ENCODE peak calls at places on chromosomes 5 and 9, in ten cellular contexts. W is stomach, K is suprapubic skin, G is K562, O is tibial nerve, H is A549, P is ovary, S is GM12878, B is SK-N-SH, A is sigmoid colon. Q is an unnamed sample.

GRCh38 chr5:122202952-122203351 is 73.6 kb downstream of the ZNF474 start:
- DNase-seq in P (no peak), A (no peak), K (no peak), W (no peak), H (no peak), B (peak; percentile 10), S (no peak), O (no peak), G (no peak), Q (no peak)

GRCh38 chr5:38515648-38516047 is 40.8 kb downstream of the LIFR start:
- DNase-seq in P (no peak), S (no peak), H (no peak), W (no peak), K (no peak), A (no peak), G (no peak), O (no peak), B (peak; percentile 17), Q (no peak)

GRCh38 chr5:143543358-143544255 is 140.1 kb upstream of the NR3C1 start:
- DNase-seq in O (no peak), A (no peak), H (peak; percentile 27), P (no peak), B (no peak), G (no peak), W (no peak), S (no peak), K (no peak), Q (no peak)

GRCh38 chr9:18775969-18776368 is 257.0 kb downstream of the SAXO1 start:
- DNase-seq in H (no peak), A (no peak), W (no peak), G (no peak), O (no peak), B (no peak), P (no peak), K (no peak), S (no peak), Q (no peak)

GRCh38 chr9:69003051-69003450 is 10.9 kb downstream of the PRKACG start:
- DNase-seq in P (no peak), O (no peak), S (no peak), B (no peak), G (no peak), A (no peak), H (no peak), W (no peak), K (no peak), Q (no peak)

GRCh38 chr5:106675674-106676073 is 995.1 kb downstream of the EFNA5 start:
- DNase-seq in A (no peak), W (no peak), P (no peak), H (no peak), B (no peak), S (no peak), G (no peak), K (no peak), O (no peak), Q (no peak)

GRCh38 chr5:38105231-38105570 is 153.2 kb upstream of the EGFLAM start:
- DNase-seq in K (no peak), H (no peak), O (no peak), G (no peak), A (no peak), S (no peak), B (no peak), W (no peak), P (no peak), Q (no peak)

GRCh38 chr5:158435161-158435616 is 576.2 kb upstream of the CLINT1 start:
- DNase-seq in W (no peak), G (no peak), H (no peak), K (no peak), B (no peak), O (no peak), P (no peak), S (peak; percentile 47), A (no peak), Q (no peak)

GRCh38 chr5:107806271-107806670 is 135.5 kb upstream of the EFNA5 start:
- DNase-seq in K (no peak), B (no peak), S (no peak), A (no peak), O (no peak), G (no peak), P (no peak), H (no peak), W (no peak), Q (no peak)

GRCh38 chr5:67552773-67553172 is 356.2 kb upstream of the CD180 start:
- DNase-seq in S (no peak), B (peak; percentile 3), A (no peak), P (no peak), W (no peak), G (no peak), O (no peak), K (no peak), H (no peak), Q (no peak)

GRCh38 chr5:82358454-82358853 is 80.3 kb upstream of the RPS23 start:
- DNase-seq in P (no peak), H (no peak), K (no peak), B (no peak), S (no peak), O (no peak), W (no peak), G (no peak), A (no peak), Q (no peak)

DNA sequence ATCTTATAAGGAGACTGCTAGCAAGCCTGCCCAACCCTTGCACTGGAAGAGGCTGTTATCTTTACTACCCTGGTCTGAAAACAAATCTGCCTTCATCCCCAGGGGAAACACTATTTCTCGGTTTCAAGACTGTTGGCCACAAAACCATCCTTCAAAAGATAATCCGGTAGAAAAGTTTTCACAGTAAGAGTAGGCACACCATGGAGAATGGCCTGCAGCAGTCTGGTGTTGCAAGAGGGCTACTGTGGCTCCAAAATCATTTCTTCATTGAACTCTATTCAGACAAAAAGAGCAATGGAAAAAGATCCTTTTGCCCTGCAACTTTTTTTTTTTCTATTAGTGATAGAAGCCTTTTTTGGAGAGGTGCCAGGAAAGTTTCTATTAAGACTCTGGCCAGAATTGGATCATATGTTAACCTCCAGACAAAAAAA is 163.9 kb downstream of the ARHGEF28 start:
- DNase-seq in W (no peak), O (no peak), G (no peak), P (no peak), A (no peak), S (peak; percentile 31), H (no peak), B (no peak), K (no peak), Q (no peak)
- TF ChIP-seq EP300 in W (no peak), O (no peak), G (no peak), P (no peak), A (no peak), S (no peak), H (no peak), B (no peak), K (no peak), Q (no peak)

GRCh38 chr5:53831496-53831895 is 271.1 kb downstream of the NDUFS4 start:
- DNase-seq in S (no peak), O (no peak), G (no peak), B (no peak), A (no peak), K (no peak), W (no peak), H (no peak), P (no peak), Q (no peak)
- TF ChIP-seq EP300 in S (no peak), O (no peak), G (no peak), B (no peak), A (no peak), K (no peak), W (no peak), H (no peak), P (no peak), Q (no peak)

DNA sequence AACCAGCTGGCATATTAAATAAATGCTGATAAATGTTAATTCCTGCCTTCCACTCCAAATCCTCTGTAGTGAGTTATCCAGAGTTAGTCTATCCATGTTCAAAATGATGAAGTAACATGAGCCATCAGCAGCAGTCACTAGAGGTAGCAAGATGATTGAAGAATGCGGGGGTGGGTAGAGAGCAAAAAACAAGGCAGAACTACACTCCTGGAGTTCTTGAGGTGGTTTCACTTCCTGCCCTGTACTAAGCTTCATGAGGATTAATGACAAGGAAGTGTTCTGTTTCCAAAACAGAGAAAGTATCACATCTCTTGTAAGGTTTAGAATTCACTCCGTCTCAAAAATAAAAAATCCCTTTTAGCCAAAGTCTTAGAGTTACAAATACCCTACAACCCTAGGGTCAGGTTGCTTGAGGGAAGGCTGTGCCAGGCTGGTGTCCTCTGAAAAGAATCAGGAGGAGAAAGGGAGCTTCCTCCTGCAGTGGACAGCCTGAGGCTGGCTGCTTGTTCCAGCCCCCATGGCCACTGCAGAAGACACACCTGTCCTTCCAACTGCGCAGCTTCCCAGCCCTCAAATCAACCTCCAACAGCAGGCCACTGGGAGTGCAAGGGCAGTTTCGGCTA is 180.2 kb downstream of the DENND1A start:
- DNase-seq in H (no peak), O (no peak), K (no peak), G (no peak), A (no peak), S (peak; percentile 40), B (no peak), W (no peak), P (no peak), Q (no peak)
- TF ChIP-seq EP300 in H (no peak), O (no peak), K (no peak), G (no peak), A (no peak), S (peak; percentile 29), B (no peak), W (no peak), P (no peak), Q (no peak)

GRCh38 chr9:75175395-75175794 is 87.1 kb downstream of the OSTF1 start:
- DNase-seq in P (no peak), K (no peak), O (no peak), B (no peak), S (no peak), A (no peak), W (no peak), H (no peak), G (no peak), Q (no peak)

GRCh38 chr9:75170898-75171360 is 82.6 kb downstream of the OSTF1 start:
- DNase-seq in P (no peak), H (no peak), S (no peak), G (no peak), B (no peak), A (no peak), W (no peak), K (no peak), O (no peak), Q (no peak)

GRCh38 chr9:75181748-75182147 is 93.4 kb downstream of the OSTF1 start:
- DNase-seq in O (no peak), H (peak; percentile 8), A (no peak), W (no peak), B (no peak), K (no peak), S (no peak), P (no peak), G (peak; percentile 18), Q (no peak)

GRCh38 chr9:75176037-75176436 is 87.7 kb downstream of the OSTF1 start:
- DNase-seq in A (no peak), P (no peak), G (no peak), K (no peak), W (no peak), O (no peak), S (no peak), B (no peak), H (no peak), Q (no peak)
- TF ChIP-seq EP300 in A (no peak), P (no peak), G (no peak), K (no peak), W (no peak), O (no peak), S (no peak), B (no peak), H (no peak), Q (no peak)

Q was measured in transverse colon.